ENCODE peak calls at places on chromosomes 6 and 20, in ten cellular contexts. A is omental fat pad, Q is pancreas, I is BJ, L is GM10248, X is colonic mucosa, W is WTC11, S is astrocyte of the spinal cord, T is esophagus squamous epithelium, F is astrocyte of the cerebellum. Z is an unnamed sample.

GRCh38 chr20:33783818-33784217 is 27.3 kb upstream of the CHMP4B start:
- DNase-seq in A (no peak), Q (no peak), I (no peak), L (no peak), X (no peak), W (no peak), S (no peak), T (no peak), F (no peak), Z (no peak)

GRCh38 chr6:42078391-42078790 is 28.1 kb downstream of the TAF8 start:
- DNase-seq in A (no peak), Q (peak), I (no peak), L (no peak), X (no peak), W (no peak), S (no peak), T (no peak), F (no peak), Z (no peak)

GRCh38 chr6:113631616-113632015 is 225.5 kb upstream of the MARCKS start:
- DNase-seq in A (no peak), Q (no peak), I (no peak), L (no peak), X (no peak), W (no peak), S (no peak), T (no peak), F (no peak), Z (no peak)

GRCh38 chr6:140966676-140967075 is 1166.0 kb upstream of the GJE1 start:
- DNase-seq in A (no peak), Q (no peak), I (no peak), L (no peak), X (no peak), W (no peak), S (no peak), T (no peak), F (no peak), Z (no peak)

GRCh38 chr20:37426978-37427377 is 81.0 kb downstream of the SRC start:
- DNase-seq in A (no peak), Q (no peak), I (no peak), L (no peak), X (no peak), W (no peak), S (no peak), T (no peak), F (no peak), Z (no peak)

GRCh38 chr6:119671105-119671504 is 321.5 kb upstream of the MAN1A1 start:
- DNase-seq in A (no peak), Q (no peak), I (no peak), L (no peak), X (no peak), W (no peak), S (peak), T (no peak), F (no peak), Z (no peak)

GRCh38 chr20:38277691-38278090 is 17.2 kb upstream of the KIAA1755 start:
- DNase-seq in A (no peak), Q (no peak), I (no peak), L (no peak), X (no peak), W (no peak), S (no peak), T (no peak), F (no peak), Z (no peak)

GRCh38 chr6:27163858-27164257 is 83.6 kb upstream of the PRSS16 start:
- DNase-seq in A (no peak), Q (no peak), I (no peak), L (no peak), X (no peak), W (no peak), S (no peak), T (no peak), F (no peak), Z (no peak)

GRCh38 chr6:165926378-165926777 is 241.3 kb downstream of the TBXT start:
- DNase-seq in A (no peak), Q (no peak), I (no peak), L (no peak), X (no peak), W (no peak), S (no peak), T (no peak), F (no peak), Z (no peak)

GRCh38 chr6:1496836-1497592 is 107.6 kb downstream of the FOXF2 start:
- DNase-seq in A (no peak), Q (no peak), I (no peak), L (no peak), X (no peak), W (no peak), S (no peak), T (no peak), F (no peak), Z (no peak)

GRCh38 chr6:100230976-100231316 is 233.8 kb downstream of the SIM1 start:
- DNase-seq in A (no peak), Q (no peak), I (no peak), L (no peak), X (no peak), W (no peak), S (peak), T (no peak), F (no peak), Z (no peak)

GRCh38 chr6:73180076-73180717 is 45.1 kb downstream of the KHDC1L start:
- DNase-seq in A (no peak), Q (no peak), I (no peak), L (no peak), X (no peak), W (no peak), S (no peak), T (no peak), F (no peak), Z (no peak)

GRCh38 chr6:9361749-9362148 is 926.4 kb upstream of the SLC35B3 start:
- DNase-seq in A (no peak), Q (no peak), I (no peak), L (no peak), X (no peak), W (no peak), S (no peak), T (no peak), F (no peak), Z (no peak)

DNA sequence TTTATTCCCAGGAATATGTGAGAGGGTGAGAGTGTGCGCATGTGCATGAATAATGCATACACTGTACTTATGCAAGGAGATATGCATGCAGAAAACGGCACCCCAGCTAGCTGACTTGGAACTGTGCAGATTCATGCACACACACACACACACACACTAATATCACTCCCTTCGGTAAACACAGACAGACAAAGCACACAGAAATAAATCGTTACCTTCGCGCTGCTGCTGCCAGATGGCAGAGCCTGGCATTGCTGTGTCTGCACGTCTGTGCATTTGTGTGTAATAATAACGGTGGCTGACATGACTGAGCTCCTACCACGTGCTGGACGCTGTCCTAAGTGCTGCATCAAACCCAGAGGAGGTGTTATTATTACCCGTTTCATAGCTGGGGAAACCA is 36.8 kb downstream of the PREX1 start:
- DNase-seq in A (no peak), Q (peak), I (no peak), L (no peak), X (no peak), W (no peak), S (peak), T (no peak), F (no peak), Z (no peak)
- TF ChIP-seq CTCF in A (no peak), Q (no peak), I (no peak), L (peak), X (no peak), W (no peak), S (no peak), T (no peak), F (no peak), Z (no peak)

GRCh38 chr6:53827485-53827884 is 32.7 kb downstream of the LRRC1 start:
- DNase-seq in A (no peak), Q (no peak), I (no peak), L (no peak), X (peak), W (no peak), S (no peak), T (no peak), F (no peak), Z (no peak)
- TF ChIP-seq CTCF in A (no peak), Q (no peak), I (no peak), L (no peak), X (no peak), W (no peak), S (no peak), T (no peak), F (no peak), Z (no peak)

DNA sequence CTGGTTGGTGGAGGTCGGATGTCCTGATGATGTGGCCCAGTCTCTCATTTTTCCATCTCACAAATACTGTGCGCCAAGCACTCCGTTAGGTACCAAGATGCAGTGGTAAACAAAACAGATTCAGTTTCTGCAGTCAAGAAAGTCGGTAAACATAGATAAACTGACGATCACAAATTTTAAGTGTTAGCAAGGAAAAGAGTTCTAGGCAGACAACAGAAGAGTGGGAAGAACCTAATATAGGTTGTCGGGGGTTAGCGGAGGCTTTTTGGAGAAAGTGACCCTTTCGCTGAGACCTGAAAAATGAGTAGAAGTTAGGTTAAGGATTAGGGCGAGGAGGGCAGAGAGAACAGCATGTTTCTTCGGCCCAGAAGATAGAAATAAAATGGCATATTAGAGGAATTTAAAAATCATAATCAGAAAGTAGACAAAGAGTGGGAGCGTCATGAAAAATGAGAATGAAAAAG is 514 bp downstream of the ORC3 start:
- DNase-seq in A (no peak), Q (no peak), I (no peak), L (no peak), X (no peak), W (no peak), S (no peak), T (no peak), F (no peak), Z (no peak)
- TF ChIP-seq CTCF in A (no peak), Q (no peak), I (no peak), L (no peak), X (no peak), W (no peak), S (no peak), T (no peak), F (no peak), Z (no peak)

DNA sequence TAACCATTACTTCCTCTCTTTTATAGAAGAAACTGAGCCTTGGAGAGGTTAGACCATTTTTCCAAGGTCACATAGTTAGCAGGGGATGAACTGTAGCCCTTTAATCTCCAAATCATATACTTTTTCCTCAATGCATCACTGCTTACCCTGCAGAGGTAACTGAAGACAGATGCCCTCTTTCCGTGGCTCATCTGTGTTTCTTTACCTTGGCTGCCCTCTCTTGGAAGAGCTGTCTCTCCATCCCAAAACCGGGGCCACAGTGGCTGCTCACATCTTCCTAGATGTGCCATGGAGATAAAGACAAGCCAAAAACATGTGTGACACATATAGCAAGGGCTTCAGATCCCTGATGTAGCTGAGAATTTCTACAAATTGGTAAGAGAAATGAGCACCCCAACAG is 581 bp upstream of the ALDH8A1 start:
- DNase-seq in A (no peak), Q (no peak), I (no peak), L (no peak), X (no peak), W (no peak), S (no peak), T (no peak), F (no peak), Z (no peak)
- TF ChIP-seq CTCF in A (no peak), Q (no peak), I (no peak), L (no peak), X (no peak), W (no peak), S (no peak), T (no peak), F (no peak), Z (no peak)

GRCh38 chr20:35279533-35280174 is 1.7 kb upstream of the MMP24OS start:
- DNase-seq in A (no peak), Q (no peak), I (no peak), L (no peak), X (no peak), W (no peak), S (no peak), T (no peak), F (no peak), Z (no peak)

GRCh38 chr20:35276408-35276807 is 1.5 kb downstream of the MMP24OS start:
- DNase-seq in A (no peak), Q (no peak), I (no peak), L (no peak), X (no peak), W (no peak), S (no peak), T (no peak), F (no peak), Z (no peak)

GRCh38 chr20:35277127-35277526 is 795 bp downstream of the MMP24OS start:
- DNase-seq in A (no peak), Q (no peak), I (no peak), L (no peak), X (no peak), W (no peak), S (no peak), T (no peak), F (no peak), Z (no peak)

GRCh38 chr20:35279040-35279439 is 1.1 kb upstream of the MMP24OS start:
- DNase-seq in A (no peak), Q (no peak), I (no peak), L (no peak), X (no peak), W (no peak), S (no peak), T (no peak), F (no peak), Z (no peak)

GRCh38 chr20:35277531-35278395 is at the start of gene MMP24OS:
- DNase-seq in A (peak), Q (peak), I (peak), L (peak), X (peak), W (peak), S (peak), T (peak), F (peak), Z (peak)
- TF ChIP-seq CTCF in A (no peak), Q (no peak), I (peak), L (peak), X (no peak), W (no peak), S (peak), T (peak), F (no peak), Z (peak)

GRCh38 chr20:45592574-45593189 is 13.6 kb upstream of the WFDC8 start:
- DNase-seq in A (no peak), Q (no peak), I (no peak), L (peak), X (peak), W (no peak), S (peak), T (no peak), F (no peak), Z (peak)
- TF ChIP-seq CTCF in A (no peak), Q (no peak), I (peak), L (peak), X (peak), W (peak), S (peak), T (no peak), F (peak), Z (peak)

DNA sequence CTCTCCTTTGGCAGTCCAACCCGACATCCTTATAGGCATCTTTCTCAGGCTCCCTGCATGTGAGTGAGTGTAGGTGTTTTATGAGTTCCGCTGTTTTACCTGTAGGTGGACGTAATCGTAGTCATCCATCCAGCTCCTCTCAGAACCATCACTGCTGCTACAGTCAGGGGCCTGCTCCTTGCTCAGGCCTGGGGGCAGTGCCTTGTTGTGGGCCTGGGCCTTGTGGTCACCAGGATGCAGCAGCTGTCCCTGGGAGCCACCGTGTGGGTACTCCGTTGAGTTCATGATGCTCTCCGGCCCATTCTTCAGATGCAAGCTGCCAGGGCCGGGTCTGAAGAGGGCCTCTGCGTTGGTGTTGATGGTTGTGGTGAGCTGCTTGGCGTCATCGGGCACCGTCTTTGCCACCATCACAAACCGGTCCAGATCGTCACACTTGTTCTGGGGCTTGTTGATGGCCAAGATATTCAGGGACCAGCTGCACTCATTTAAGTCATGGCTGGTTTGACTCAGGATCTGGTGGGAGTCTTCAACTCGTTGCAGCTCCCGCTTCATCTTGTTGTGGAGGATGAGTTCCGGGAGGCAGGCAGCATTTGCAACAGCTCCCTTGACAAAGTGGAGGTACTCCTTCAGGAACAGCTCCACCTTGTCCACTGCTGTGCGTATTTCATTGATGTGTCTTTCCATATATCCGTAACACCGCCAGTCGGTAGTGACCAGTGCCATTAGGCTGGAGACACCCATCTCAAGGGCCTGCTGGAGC is 42.4 kb downstream of the NEDD9 start:
- DNase-seq in A (no peak), Q (no peak), I (no peak), L (no peak), X (no peak), W (no peak), S (no peak), T (no peak), F (no peak), Z (no peak)
- TF ChIP-seq CTCF in A (no peak), Q (no peak), I (no peak), L (no peak), X (no peak), W (no peak), S (no peak), T (no peak), F (no peak), Z (no peak)

DNA sequence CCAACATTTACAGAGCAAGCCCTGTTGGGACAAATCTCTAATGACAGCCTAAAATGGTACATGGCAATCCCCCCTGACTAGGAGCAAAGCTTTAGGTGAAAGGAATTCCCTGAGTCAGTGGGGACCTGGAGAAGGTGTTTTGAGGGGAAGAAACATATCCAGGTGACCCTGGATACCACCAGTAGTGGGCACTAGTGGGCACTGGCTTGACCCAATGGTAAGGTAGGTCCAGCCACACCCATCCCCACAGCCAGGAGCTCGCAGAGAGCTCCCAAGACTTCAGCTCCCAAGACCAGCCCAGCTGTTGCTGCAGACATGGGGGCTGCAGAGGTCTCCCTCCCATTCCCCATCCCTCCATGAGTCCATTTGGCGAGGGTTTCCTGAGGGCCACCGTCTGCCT is 19.5 kb downstream of the GRM4 start:
- DNase-seq in A (no peak), Q (no peak), I (no peak), L (no peak), X (no peak), W (no peak), S (no peak), T (no peak), F (no peak), Z (no peak)
- TF ChIP-seq CTCF in A (no peak), Q (no peak), I (no peak), L (no peak), X (no peak), W (no peak), S (no peak), T (no peak), F (no peak), Z (no peak)

GRCh38 chr6:105644073-105644489 is 241.2 kb upstream of the PREP start:
- DNase-seq in A (no peak), Q (no peak), I (no peak), L (no peak), X (no peak), W (no peak), S (no peak), T (no peak), F (no peak), Z (no peak)
- TF ChIP-seq CTCF in A (no peak), Q (no peak), I (no peak), L (peak), X (no peak), W (no peak), S (no peak), T (no peak), F (no peak), Z (no peak)

GRCh38 chr20:10225439-10226080 is 6.9 kb downstream of the SNAP25 start:
- DNase-seq in A (no peak), Q (no peak), I (no peak), L (no peak), X (no peak), W (no peak), S (no peak), T (no peak), F (no peak), Z (no peak)
- TF ChIP-seq CTCF in A (no peak), Q (no peak), I (peak), L (no peak), X (no peak), W (peak), S (peak), T (no peak), F (peak), Z (no peak)

Z was measured in GM20000.